ENCODE peak calls at places on chromosomes 7 and 10, in five cellular contexts. Z is cardiac muscle cell, W is astrocyte, B is endodermal cell, Q is BJ. A is an unnamed sample.

GRCh38 chr10:92103376-92104084 is 180.0 kb downstream of the BTAF1 start:
- DNase-seq in Z (no peak), W (peak; percentile 63), B (no peak), Q (no peak), A (no peak)

GRCh38 chr7:116271980-116272886 is 61.9 kb downstream of the TES start:
- DNase-seq in Z (peak; percentile 34), W (peak; percentile 97), B (no peak), Q (peak; percentile 85), A (no peak)

GRCh38 chr7:4527988-4528641 is 154.0 kb upstream of the FOXK1 start:
- DNase-seq in Z (no peak), W (no peak), B (no peak), Q (no peak), A (no peak)

GRCh38 chr7:3063016-3063753 is 19.5 kb upstream of the CARD11 start:
- DNase-seq in Z (no peak), W (no peak), B (no peak), Q (no peak), A (no peak)

GRCh38 chr7:130392456-130392860 is 12.2 kb downstream of the CPA1 start:
- DNase-seq in Z (no peak), W (peak; percentile 77), B (no peak), Q (no peak), A (no peak)

GRCh38 chr7:94223375-94224084 is 171.2 kb upstream of the COL1A2 start:
- DNase-seq in Z (peak; percentile 40), W (peak; percentile 64), B (peak; percentile 92), Q (no peak), A (peak; percentile 13)

GRCh38 chr10:29619273-29619672 is 15.5 kb downstream of the SVIL start:
- DNase-seq in Z (no peak), W (peak; percentile 61), B (no peak), Q (no peak), A (no peak)

GRCh38 chr7:2566890-2567662 is 8.3 kb downstream of the IQCE start:
- DNase-seq in Z (peak; percentile 34), W (no peak), B (no peak), Q (no peak), A (no peak)

GRCh38 chr7:136359333-136359903 is 382.3 kb upstream of the MTPN start:
- DNase-seq in Z (no peak), W (no peak), B (no peak), Q (no peak), A (no peak)

GRCh38 chr7:70353948-70354335 is 755.7 kb downstream of the AUTS2 start:
- DNase-seq in Z (no peak), W (no peak), B (no peak), Q (no peak), A (no peak)

GRCh38 chr10:96721207-96721572 is 876 bp upstream of the PIK3AP1 start:
- DNase-seq in Z (no peak), W (no peak), B (peak; percentile 70), Q (no peak), A (no peak)

GRCh38 chr7:16586081-16586874 is 59.3 kb downstream of the ANKMY2 start:
- DNase-seq in Z (no peak), W (no peak), B (no peak), Q (no peak), A (no peak)

GRCh38 chr10:118708571-118708970 is 46.2 kb downstream of the CACUL1 start:
- DNase-seq in Z (no peak), W (no peak), B (no peak), Q (no peak), A (no peak)

GRCh38 chr10:118710487-118710886 is 44.3 kb downstream of the CACUL1 start:
- DNase-seq in Z (no peak), W (no peak), B (no peak), Q (no peak), A (no peak)

GRCh38 chr10:118712080-118712479 is 42.7 kb downstream of the CACUL1 start:
- DNase-seq in Z (no peak), W (no peak), B (no peak), Q (no peak), A (no peak)

DNA sequence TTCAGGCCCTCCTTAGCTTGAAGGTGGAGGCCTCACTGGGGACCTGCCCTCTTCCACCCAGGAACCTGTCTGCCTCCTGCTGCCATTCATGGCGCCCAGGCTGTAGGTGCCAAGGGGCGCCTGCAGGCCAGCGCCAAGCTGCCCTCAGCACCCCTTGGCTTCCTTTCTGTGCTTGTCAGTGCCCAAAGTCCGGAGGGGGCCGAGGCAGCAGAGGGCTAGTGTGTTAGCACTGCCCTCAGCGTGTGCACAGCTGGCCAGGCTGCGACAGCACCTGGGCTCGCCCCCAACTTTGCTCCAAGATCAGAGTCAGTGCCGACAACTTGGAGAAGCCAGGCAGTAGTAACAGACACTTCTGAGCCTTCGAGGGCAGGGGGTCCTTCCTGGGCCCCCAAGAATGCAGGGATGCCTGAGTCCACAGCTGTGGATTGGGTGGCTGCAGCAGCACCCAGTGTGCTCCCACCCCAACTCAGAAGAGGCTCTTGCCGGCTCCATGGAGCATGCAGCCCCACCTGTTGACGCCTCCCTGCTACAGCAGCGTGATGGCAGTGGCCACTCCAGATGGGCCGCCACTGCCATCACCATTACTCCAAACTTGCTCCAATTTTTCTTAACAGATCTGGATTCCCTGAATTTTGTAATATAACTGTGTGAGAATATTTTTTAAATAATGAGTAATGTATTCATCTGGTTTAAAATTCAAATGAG is 41.7 kb downstream of the CACUL1 start:
- DNase-seq in Z (no peak), W (no peak), B (peak; percentile 84), Q (no peak), A (peak; percentile 19)
- TF ChIP-seq CTCF in Z (peak; percentile 21), W (no peak), B (peak; percentile 80), Q (peak; percentile 15), A (peak; percentile 26)

GRCh38 chr7:78377532-78377931 is 579.0 kb downstream of the PHTF2 start:
- DNase-seq in Z (no peak), W (no peak), B (no peak), Q (no peak), A (no peak)
- TF ChIP-seq CTCF in Z (no peak), W (no peak), B (peak; percentile 73), Q (no peak), A (peak; percentile 32)

GRCh38 chr10:104334561-104334960 is 3.7 kb downstream of the ITPRIP start:
- DNase-seq in Z (no peak), W (no peak), B (peak; percentile 27), Q (no peak), A (no peak)
- TF ChIP-seq CTCF in Z (no peak), W (no peak), B (no peak), Q (no peak), A (no peak)

GRCh38 chr10:128116851-128117615 is 9.2 kb downstream of the MKI67 start:
- DNase-seq in Z (no peak), W (no peak), B (peak; percentile 52), Q (no peak), A (no peak)
- TF ChIP-seq CTCF in Z (peak; percentile 31), W (no peak), B (peak; percentile 83), Q (peak; percentile 15), A (no peak)

DNA sequence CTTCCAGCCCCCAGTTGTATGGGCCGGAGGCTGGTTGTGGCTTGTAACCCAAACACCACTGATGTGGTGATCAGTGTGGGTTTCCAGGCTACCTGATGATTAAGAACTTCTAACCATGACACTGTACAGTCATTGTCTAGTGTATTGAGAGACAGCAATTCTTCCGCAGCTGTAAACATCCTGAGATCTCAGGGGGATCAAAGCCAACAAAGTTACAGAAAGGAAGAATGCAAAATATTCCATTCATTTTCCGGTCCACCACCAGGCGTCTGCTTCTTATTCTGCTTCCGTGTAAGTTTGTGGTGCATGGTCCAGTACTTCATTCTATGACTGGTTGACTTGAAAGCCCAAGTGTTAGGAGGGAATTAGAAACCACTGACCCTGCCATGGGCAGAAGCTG is 10.3 kb upstream of the GLI3 start:
- DNase-seq in Z (no peak), W (peak; percentile 88), B (no peak), Q (no peak), A (no peak)
- TF ChIP-seq CTCF in Z (peak; percentile 36), W (peak; percentile 31), B (peak; percentile 10), Q (peak; percentile 35), A (no peak)

GRCh38 chr10:3287566-3288445 is 115.2 kb upstream of the PITRM1 start:
- DNase-seq in Z (no peak), W (no peak), B (no peak), Q (no peak), A (no peak)
- TF ChIP-seq CTCF in Z (no peak), W (no peak), B (peak; percentile 13), Q (no peak), A (no peak)

DNA sequence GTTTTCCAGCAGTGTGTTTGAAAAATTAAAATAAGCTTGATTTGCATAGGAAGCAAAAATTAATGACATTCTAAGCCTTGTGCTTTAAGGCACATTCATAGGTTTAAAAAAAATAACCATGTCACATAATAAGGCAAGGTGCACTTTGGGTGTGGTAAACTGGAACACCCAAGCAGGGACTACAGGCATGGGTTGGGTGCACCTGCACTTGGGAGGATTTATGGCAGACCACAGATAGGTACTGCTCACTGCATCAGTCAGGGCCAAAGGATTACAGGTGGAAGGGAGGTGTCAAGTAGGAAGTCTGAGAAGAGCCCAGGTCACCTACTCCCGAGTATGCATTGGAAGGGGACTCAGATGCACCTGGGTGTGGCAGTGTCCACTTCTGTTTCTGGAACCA is 753.7 kb downstream of the SUGCT start:
- DNase-seq in Z (no peak), W (no peak), B (no peak), Q (no peak), A (no peak)
- TF ChIP-seq CTCF in Z (no peak), W (no peak), B (no peak), Q (no peak), A (no peak)

DNA sequence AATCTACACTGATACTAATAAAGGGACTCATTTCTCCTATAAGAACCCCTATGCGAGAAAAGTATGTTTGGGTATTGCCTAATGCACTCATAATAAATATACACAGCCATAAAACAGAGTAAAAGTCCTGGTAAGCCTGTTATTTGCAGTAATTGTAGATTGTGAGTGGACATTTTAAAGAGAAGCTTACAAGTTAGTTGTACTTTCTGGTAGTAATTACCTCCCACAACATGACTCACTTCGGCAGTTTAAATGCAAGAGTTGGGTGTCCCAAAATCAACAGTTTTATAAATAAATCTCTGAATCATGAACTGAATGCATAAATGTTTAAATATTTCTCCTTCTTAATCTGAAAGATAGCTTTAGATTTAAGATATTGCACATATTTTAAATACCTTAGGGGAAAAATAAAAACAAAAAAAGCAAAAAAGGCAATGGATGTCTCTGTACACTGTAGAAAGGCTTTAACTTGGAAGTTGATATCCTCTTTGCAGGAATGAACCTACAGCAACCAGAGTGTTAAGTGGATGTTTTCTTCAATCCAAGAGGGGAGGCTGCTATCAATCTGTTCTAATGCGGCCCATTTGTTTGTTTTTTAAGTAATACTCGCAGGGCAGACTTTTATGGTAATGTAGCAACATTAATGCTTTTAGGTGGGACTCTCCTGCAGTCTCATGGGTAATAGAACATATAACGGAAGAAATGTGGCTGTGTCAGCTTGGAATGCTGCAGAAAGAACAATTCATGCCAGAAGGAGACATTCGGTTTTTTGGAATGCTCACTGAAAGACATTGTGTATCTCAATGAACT is 57.3 kb upstream of the ZEB1 start:
- DNase-seq in Z (no peak), W (peak; percentile 84), B (no peak), Q (peak; percentile 83), A (no peak)
- TF ChIP-seq CTCF in Z (no peak), W (no peak), B (no peak), Q (no peak), A (no peak)

DNA sequence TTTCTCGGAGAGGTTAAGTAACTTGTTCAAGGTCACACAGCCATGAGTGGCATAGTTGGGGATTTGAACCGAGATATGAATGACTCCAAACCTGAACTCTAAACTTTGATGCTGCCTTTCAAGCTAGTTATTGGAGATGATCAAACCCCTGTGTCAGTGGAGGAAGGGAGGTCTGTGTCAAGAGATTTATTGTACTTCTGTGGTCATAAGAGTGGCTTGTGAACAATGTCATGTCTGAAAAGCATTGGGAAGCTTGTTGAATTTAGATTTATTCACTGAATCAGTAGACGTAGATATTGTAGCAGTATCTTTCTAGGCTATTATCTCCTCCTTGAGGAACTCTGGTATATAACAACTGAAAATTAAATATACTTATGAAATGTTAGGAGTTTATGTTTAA is 27.3 kb downstream of the SNX10 start:
- DNase-seq in Z (no peak), W (no peak), B (no peak), Q (no peak), A (no peak)
- TF ChIP-seq CTCF in Z (no peak), W (no peak), B (no peak), Q (no peak), A (no peak)

GRCh38 chr7:37208528-37208927 is 240.1 kb downstream of the ELMO1 start:
- DNase-seq in Z (peak; percentile 71), W (peak; percentile 38), B (peak; percentile 72), Q (no peak), A (peak; percentile 31)
- TF ChIP-seq CTCF in Z (peak; percentile 61), W (peak; percentile 45), B (peak; percentile 72), Q (peak; percentile 50), A (peak; percentile 48)